ENCODE peak calls at places on chromosomes 16 and 17, in seven cellular contexts. One of them, this sample, is unnamed.

GRCh38 chr16:47392114-47392513 is 68.7 kb downstream of the ITFG1 start:
- DNase-seq in NCI-H460: no peak
- DNase-seq in RKO: no peak
- DNase-seq in heart right ventricle: no peak
- DNase-seq in activated naive CD4-positive, alpha-beta T cell: no peak
- DNase-seq in HFFc6: no peak
- DNase-seq in NCI-H1092: no peak
- DNase-seq in this sample: no peak

GRCh38 chr17:37702605-37703004 is 42.3 kb downstream of the HNF1B start:
- DNase-seq in NCI-H460: peak; percentile 38
- DNase-seq in RKO: no peak
- DNase-seq in heart right ventricle: no peak
- DNase-seq in activated naive CD4-positive, alpha-beta T cell: no peak
- DNase-seq in HFFc6: peak; percentile 56
- DNase-seq in NCI-H1092: no peak
- DNase-seq in this sample: peak; percentile 53

GRCh38 chr17:38881600-38882191 is 11.8 kb downstream of the LASP1 start:
- DNase-seq in NCI-H460: no peak
- DNase-seq in RKO: no peak
- DNase-seq in heart right ventricle: peak; percentile 71
- DNase-seq in activated naive CD4-positive, alpha-beta T cell: no peak
- DNase-seq in HFFc6: no peak
- DNase-seq in NCI-H1092: no peak
- DNase-seq in this sample: no peak

GRCh38 chr16:57192146-57192545 is 6.0 kb downstream of the RSPRY1 start:
- DNase-seq in NCI-H460: no peak
- DNase-seq in RKO: no peak
- DNase-seq in heart right ventricle: no peak
- DNase-seq in activated naive CD4-positive, alpha-beta T cell: no peak
- DNase-seq in HFFc6: no peak
- DNase-seq in NCI-H1092: no peak
- DNase-seq in this sample: no peak

GRCh38 chr16:7321661-7322060 is 11.0 kb upstream of the RBFOX1 start:
- DNase-seq in NCI-H460: no peak
- DNase-seq in RKO: no peak
- DNase-seq in heart right ventricle: no peak
- DNase-seq in activated naive CD4-positive, alpha-beta T cell: no peak
- DNase-seq in HFFc6: no peak
- DNase-seq in NCI-H1092: no peak
- DNase-seq in this sample: no peak

GRCh38 chr17:46862949-46863348 is 11.6 kb downstream of the WNT9B start:
- DNase-seq in NCI-H460: no peak
- DNase-seq in RKO: no peak
- DNase-seq in heart right ventricle: no peak
- DNase-seq in activated naive CD4-positive, alpha-beta T cell: no peak
- DNase-seq in HFFc6: no peak
- DNase-seq in NCI-H1092: no peak
- DNase-seq in this sample: no peak

GRCh38 chr16:11886881-11887280 is 28.9 kb downstream of the GSPT1 start:
- DNase-seq in NCI-H460: no peak
- DNase-seq in RKO: no peak
- DNase-seq in heart right ventricle: no peak
- DNase-seq in activated naive CD4-positive, alpha-beta T cell: no peak
- DNase-seq in HFFc6: no peak
- DNase-seq in NCI-H1092: no peak
- DNase-seq in this sample: no peak

GRCh38 chr17:58049533-58049932 is 33.7 kb upstream of the DYNLL2 start:
- DNase-seq in NCI-H460: no peak
- DNase-seq in RKO: no peak
- DNase-seq in heart right ventricle: no peak
- DNase-seq in activated naive CD4-positive, alpha-beta T cell: no peak
- DNase-seq in HFFc6: no peak
- DNase-seq in NCI-H1092: no peak
- DNase-seq in this sample: no peak

GRCh38 chr16:27776556-27776955 is 226.6 kb downstream of the KATNIP start:
- DNase-seq in NCI-H460: no peak
- DNase-seq in RKO: no peak
- DNase-seq in heart right ventricle: no peak
- DNase-seq in activated naive CD4-positive, alpha-beta T cell: no peak
- DNase-seq in HFFc6: no peak
- DNase-seq in NCI-H1092: no peak
- DNase-seq in this sample: no peak

GRCh38 chr17:28252436-28252835 is 66.6 kb upstream of the TMEM97 start:
- DNase-seq in NCI-H460: no peak
- DNase-seq in RKO: peak; percentile 77
- DNase-seq in heart right ventricle: no peak
- DNase-seq in activated naive CD4-positive, alpha-beta T cell: no peak
- DNase-seq in HFFc6: peak; percentile 75
- DNase-seq in NCI-H1092: no peak
- DNase-seq in this sample: peak; percentile 44

GRCh38 chr16:48291303-48291702 is 44.0 kb upstream of the ABCC11 start:
- DNase-seq in NCI-H460: no peak
- DNase-seq in RKO: no peak
- DNase-seq in heart right ventricle: no peak
- DNase-seq in activated naive CD4-positive, alpha-beta T cell: no peak
- DNase-seq in HFFc6: peak; percentile 8
- DNase-seq in NCI-H1092: no peak
- DNase-seq in this sample: no peak

GRCh38 chr16:9665851-9666271 is 516.4 kb downstream of the GRIN2A start:
- DNase-seq in NCI-H460: no peak
- DNase-seq in RKO: no peak
- DNase-seq in heart right ventricle: no peak
- DNase-seq in activated naive CD4-positive, alpha-beta T cell: no peak
- DNase-seq in HFFc6: no peak
- DNase-seq in NCI-H1092: no peak
- DNase-seq in this sample: no peak

GRCh38 chr17:57366177-57366557 is 109.8 kb downstream of the MSI2 start:
- DNase-seq in NCI-H460: no peak
- DNase-seq in RKO: no peak
- DNase-seq in heart right ventricle: no peak
- DNase-seq in activated naive CD4-positive, alpha-beta T cell: no peak
- DNase-seq in HFFc6: no peak
- DNase-seq in NCI-H1092: no peak
- DNase-seq in this sample: no peak

GRCh38 chr17:82215095-82215971 is 2.7 kb upstream of the CCDC57 start:
- DNase-seq in NCI-H460: no peak
- DNase-seq in RKO: no peak
- DNase-seq in heart right ventricle: no peak
- DNase-seq in activated naive CD4-positive, alpha-beta T cell: no peak
- DNase-seq in HFFc6: no peak
- DNase-seq in NCI-H1092: no peak
- DNase-seq in this sample: no peak

GRCh38 chr16:82580293-82580900 is 46.4 kb upstream of the CDH13 start:
- DNase-seq in NCI-H460: peak; percentile 21
- DNase-seq in RKO: peak; percentile 26
- DNase-seq in heart right ventricle: peak; percentile 15
- DNase-seq in activated naive CD4-positive, alpha-beta T cell: no peak
- DNase-seq in HFFc6: no peak
- DNase-seq in NCI-H1092: peak; percentile 36
- DNase-seq in this sample: no peak

GRCh38 chr16:11612110-11612981 is 25.6 kb upstream of the LITAF start:
- DNase-seq in NCI-H460: no peak
- DNase-seq in RKO: no peak
- DNase-seq in heart right ventricle: no peak
- DNase-seq in activated naive CD4-positive, alpha-beta T cell: no peak
- DNase-seq in HFFc6: no peak
- DNase-seq in NCI-H1092: no peak
- DNase-seq in this sample: no peak

GRCh38 chr17:73013816-73014663 is 78.4 kb downstream of the SLC39A11 start:
- DNase-seq in NCI-H460: peak; percentile 5
- DNase-seq in RKO: no peak
- DNase-seq in heart right ventricle: no peak
- DNase-seq in activated naive CD4-positive, alpha-beta T cell: no peak
- DNase-seq in HFFc6: peak; percentile 6
- DNase-seq in NCI-H1092: no peak
- DNase-seq in this sample: peak; percentile 86

GRCh38 chr16:3022697-3023414 is 886 bp downstream of the HCFC1R1 start:
- DNase-seq in NCI-H460: no peak
- DNase-seq in RKO: no peak
- DNase-seq in heart right ventricle: peak; percentile 61
- DNase-seq in activated naive CD4-positive, alpha-beta T cell: no peak
- DNase-seq in HFFc6: peak; percentile 17
- DNase-seq in NCI-H1092: no peak
- DNase-seq in this sample: peak; percentile 55

GRCh38 chr16:86044241-86044671 is 145.3 kb downstream of the IRF8 start:
- DNase-seq in NCI-H460: peak; percentile 43
- DNase-seq in RKO: no peak
- DNase-seq in heart right ventricle: no peak
- DNase-seq in activated naive CD4-positive, alpha-beta T cell: no peak
- DNase-seq in HFFc6: peak; percentile 15
- DNase-seq in NCI-H1092: no peak
- DNase-seq in this sample: peak; percentile 64

GRCh38 chr17:64736804-64737492 is 74.8 kb upstream of the SMURF2 start:
- DNase-seq in NCI-H460: peak; percentile 23
- DNase-seq in RKO: peak; percentile 79
- DNase-seq in heart right ventricle: no peak
- DNase-seq in activated naive CD4-positive, alpha-beta T cell: peak; percentile 19
- DNase-seq in HFFc6: peak; percentile 68
- DNase-seq in NCI-H1092: no peak
- DNase-seq in this sample: no peak

GRCh38 chr17:75844530-75845057 is 390 bp upstream of the UNC13D start:
- DNase-seq in NCI-H460: no peak
- DNase-seq in RKO: no peak
- DNase-seq in heart right ventricle: no peak
- DNase-seq in activated naive CD4-positive, alpha-beta T cell: no peak
- DNase-seq in HFFc6: no peak
- DNase-seq in NCI-H1092: no peak
- DNase-seq in this sample: peak; percentile 90

GRCh38 chr17:61411114-61411943 is 11.7 kb downstream of the TBX2 start:
- DNase-seq in NCI-H460: peak; percentile 52
- DNase-seq in RKO: peak; percentile 45
- DNase-seq in heart right ventricle: peak; percentile 73
- DNase-seq in activated naive CD4-positive, alpha-beta T cell: no peak
- DNase-seq in HFFc6: peak; percentile 74
- DNase-seq in NCI-H1092: no peak
- DNase-seq in this sample: peak; percentile 84

GRCh38 chr16:77402118-77402517 is 32.7 kb downstream of the ADAMTS18 start:
- DNase-seq in NCI-H460: no peak
- DNase-seq in RKO: no peak
- DNase-seq in heart right ventricle: no peak
- DNase-seq in activated naive CD4-positive, alpha-beta T cell: no peak
- DNase-seq in HFFc6: no peak
- DNase-seq in NCI-H1092: no peak
- DNase-seq in this sample: no peak

GRCh38 chr17:35747540-35748017 is 5.5 kb downstream of the GAS2L2 start:
- DNase-seq in NCI-H460: peak; percentile 75
- DNase-seq in RKO: peak; percentile 82
- DNase-seq in heart right ventricle: peak; percentile 79
- DNase-seq in activated naive CD4-positive, alpha-beta T cell: peak; percentile 62
- DNase-seq in HFFc6: peak; percentile 59
- DNase-seq in NCI-H1092: peak; percentile 70
- DNase-seq in this sample: peak; percentile 92